ENCODE peak calls at places on chromosomes 5 and 9, in five cellular contexts. One of them, this sample, is unnamed.

GRCh38 chr5:586751-587285 is 25.3 kb upstream of the CEP72 start:
- DNase-seq in activated CD8-positive, alpha-beta memory T cell treated with anti-CD3 and anti-CD28 coated beads for 48 hours: no peak
- DNase-seq in type B pancreatic cell: no peak
- DNase-seq in tibial artery: peak; percentile 53
- DNase-seq in head of caudate nucleus: peak; percentile 5
- DNase-seq in this sample: no peak

GRCh38 chr9:27924502-27924901 is 351.2 kb upstream of the C9orf72 start:
- DNase-seq in head of caudate nucleus: no peak
- DNase-seq in type B pancreatic cell: no peak
- DNase-seq in tibial artery: no peak
- DNase-seq in activated CD8-positive, alpha-beta memory T cell treated with anti-CD3 and anti-CD28 coated beads for 48 hours: no peak
- DNase-seq in this sample: no peak

GRCh38 chr9:130741831-130742449 is 48.4 kb downstream of the EXOSC2 start:
- DNase-seq in activated CD8-positive, alpha-beta memory T cell treated with anti-CD3 and anti-CD28 coated beads for 48 hours: no peak
- DNase-seq in head of caudate nucleus: no peak
- DNase-seq in type B pancreatic cell: no peak
- DNase-seq in tibial artery: no peak
- DNase-seq in this sample: peak; percentile 15

GRCh38 chr5:83540105-83540504 is 68.6 kb downstream of the VCAN start:
- DNase-seq in activated CD8-positive, alpha-beta memory T cell treated with anti-CD3 and anti-CD28 coated beads for 48 hours: no peak
- DNase-seq in head of caudate nucleus: no peak
- DNase-seq in type B pancreatic cell: no peak
- DNase-seq in tibial artery: no peak
- DNase-seq in this sample: no peak

GRCh38 chr9:3441197-3441816 is 84.5 kb downstream of the RFX3 start:
- DNase-seq in head of caudate nucleus: peak; percentile 19
- DNase-seq in type B pancreatic cell: no peak
- DNase-seq in tibial artery: no peak
- DNase-seq in activated CD8-positive, alpha-beta memory T cell treated with anti-CD3 and anti-CD28 coated beads for 48 hours: no peak
- DNase-seq in this sample: peak; percentile 58

GRCh38 chr5:81626524-81626923 is 124.4 kb downstream of the SSBP2 start:
- DNase-seq in type B pancreatic cell: no peak
- DNase-seq in head of caudate nucleus: no peak
- DNase-seq in activated CD8-positive, alpha-beta memory T cell treated with anti-CD3 and anti-CD28 coated beads for 48 hours: no peak
- DNase-seq in tibial artery: no peak
- DNase-seq in this sample: no peak

GRCh38 chr5:91910655-91911054 is 527.5 kb upstream of the ARRDC3 start:
- DNase-seq in activated CD8-positive, alpha-beta memory T cell treated with anti-CD3 and anti-CD28 coated beads for 48 hours: no peak
- DNase-seq in type B pancreatic cell: no peak
- DNase-seq in tibial artery: no peak
- DNase-seq in head of caudate nucleus: no peak
- DNase-seq in this sample: no peak

GRCh38 chr5:151581347-151581746 is 9.8 kb downstream of the FAT2 start:
- DNase-seq in activated CD8-positive, alpha-beta memory T cell treated with anti-CD3 and anti-CD28 coated beads for 48 hours: no peak
- DNase-seq in type B pancreatic cell: no peak
- DNase-seq in tibial artery: no peak
- DNase-seq in head of caudate nucleus: no peak
- DNase-seq in this sample: no peak

GRCh38 chr5:107817436-107817835 is 146.7 kb upstream of the EFNA5 start:
- DNase-seq in activated CD8-positive, alpha-beta memory T cell treated with anti-CD3 and anti-CD28 coated beads for 48 hours: no peak
- DNase-seq in type B pancreatic cell: no peak
- DNase-seq in tibial artery: no peak
- DNase-seq in head of caudate nucleus: no peak
- DNase-seq in this sample: no peak

GRCh38 chr5:124706729-124707361 is 39.6 kb downstream of the ZNF608 start:
- DNase-seq in type B pancreatic cell: peak; percentile 71
- DNase-seq in head of caudate nucleus: no peak
- DNase-seq in activated CD8-positive, alpha-beta memory T cell treated with anti-CD3 and anti-CD28 coated beads for 48 hours: no peak
- DNase-seq in tibial artery: no peak
- DNase-seq in this sample: no peak

GRCh38 chr9:98707158-98708102 is 1.3 kb downstream of the GABBR2 start:
- DNase-seq in activated CD8-positive, alpha-beta memory T cell treated with anti-CD3 and anti-CD28 coated beads for 48 hours: peak; percentile 19
- DNase-seq in head of caudate nucleus: peak; percentile 48
- DNase-seq in tibial artery: no peak
- DNase-seq in type B pancreatic cell: peak; percentile 82
- DNase-seq in this sample: peak; percentile 50

GRCh38 chr5:75457691-75458090 is 53.7 kb downstream of the CERT1 start:
- DNase-seq in head of caudate nucleus: no peak
- DNase-seq in tibial artery: no peak
- DNase-seq in activated CD8-positive, alpha-beta memory T cell treated with anti-CD3 and anti-CD28 coated beads for 48 hours: no peak
- DNase-seq in type B pancreatic cell: no peak
- DNase-seq in this sample: no peak

GRCh38 chr9:124855566-124855943 is 2.3 kb downstream of the WDR38 start:
- DNase-seq in tibial artery: no peak
- DNase-seq in activated CD8-positive, alpha-beta memory T cell treated with anti-CD3 and anti-CD28 coated beads for 48 hours: no peak
- DNase-seq in head of caudate nucleus: no peak
- DNase-seq in type B pancreatic cell: no peak
- DNase-seq in this sample: no peak

GRCh38 chr5:108430931-108431608 is 49.2 kb upstream of the FBXL17 start:
- DNase-seq in type B pancreatic cell: no peak
- DNase-seq in activated CD8-positive, alpha-beta memory T cell treated with anti-CD3 and anti-CD28 coated beads for 48 hours: no peak
- DNase-seq in tibial artery: no peak
- DNase-seq in head of caudate nucleus: no peak
- DNase-seq in this sample: no peak

GRCh38 chr5:175855041-175855720 is 16.2 kb upstream of the CPLX2 start:
- DNase-seq in tibial artery: no peak
- DNase-seq in activated CD8-positive, alpha-beta memory T cell treated with anti-CD3 and anti-CD28 coated beads for 48 hours: no peak
- DNase-seq in type B pancreatic cell: no peak
- DNase-seq in head of caudate nucleus: no peak
- DNase-seq in this sample: no peak

GRCh38 chr5:141149812-141150211 is at the start of gene PCDHB6:
- DNase-seq in type B pancreatic cell: no peak
- DNase-seq in tibial artery: no peak
- DNase-seq in activated CD8-positive, alpha-beta memory T cell treated with anti-CD3 and anti-CD28 coated beads for 48 hours: no peak
- DNase-seq in head of caudate nucleus: no peak
- DNase-seq in this sample: no peak

GRCh38 chr9:134229466-134230091 is 65.2 kb upstream of the RNU6ATAC start:
- DNase-seq in tibial artery: no peak
- DNase-seq in type B pancreatic cell: no peak
- DNase-seq in activated CD8-positive, alpha-beta memory T cell treated with anti-CD3 and anti-CD28 coated beads for 48 hours: no peak
- DNase-seq in head of caudate nucleus: no peak
- DNase-seq in this sample: no peak

GRCh38 chr9:134607971-134608370 is 33.6 kb upstream of the COL5A1 start:
- DNase-seq in tibial artery: no peak
- DNase-seq in head of caudate nucleus: no peak
- DNase-seq in type B pancreatic cell: no peak
- DNase-seq in activated CD8-positive, alpha-beta memory T cell treated with anti-CD3 and anti-CD28 coated beads for 48 hours: no peak
- DNase-seq in this sample: peak; percentile 1

This sample was measured in activated CD4-positive, alpha-beta memory T cell treated with anti-CD3 and anti-CD28 coated beads for 36 hours.